ENCODE peak calls at places on chromosomes 2 and 18, in six cellular contexts. One of them, this sample, is unnamed.

GRCh38 chr2:29074401-29074800 is at the start of gene PCARE:
- DNase-seq in AG04450: no peak
- DNase-seq in GM13977: no peak
- DNase-seq in RWPE1: no peak
- DNase-seq in prostate gland: no peak
- DNase-seq in neuronal stem cell: no peak
- DNase-seq in this sample: no peak

GRCh38 chr2:240269380-240269779 is 128.9 kb upstream of the OTOS start:
- DNase-seq in AG04450: no peak
- DNase-seq in GM13977: no peak
- DNase-seq in RWPE1: no peak
- DNase-seq in prostate gland: no peak
- DNase-seq in neuronal stem cell: no peak
- DNase-seq in this sample: no peak

GRCh38 chr18:35038881-35039491 is 2.2 kb upstream of the MAPRE2 start:
- DNase-seq in AG04450: no peak
- DNase-seq in GM13977: peak; percentile 16
- DNase-seq in RWPE1: no peak
- DNase-seq in prostate gland: no peak
- DNase-seq in neuronal stem cell: no peak
- DNase-seq in this sample: no peak

GRCh38 chr2:232341061-232341738 is 37.4 kb upstream of the ALPP start:
- DNase-seq in AG04450: no peak
- DNase-seq in GM13977: no peak
- DNase-seq in RWPE1: no peak
- DNase-seq in prostate gland: no peak
- DNase-seq in neuronal stem cell: no peak
- DNase-seq in this sample: no peak

GRCh38 chr2:239917128-239917956 is 107.8 kb downstream of the NDUFA10 start:
- DNase-seq in AG04450: no peak
- DNase-seq in GM13977: no peak
- DNase-seq in RWPE1: no peak
- DNase-seq in prostate gland: no peak
- DNase-seq in neuronal stem cell: no peak
- DNase-seq in this sample: no peak

GRCh38 chr2:127096280-127096679 is 10.7 kb downstream of the BIN1 start:
- DNase-seq in AG04450: no peak
- DNase-seq in GM13977: no peak
- DNase-seq in RWPE1: no peak
- DNase-seq in prostate gland: no peak
- DNase-seq in neuronal stem cell: no peak
- DNase-seq in this sample: no peak

GRCh38 chr2:11411244-11411643 is 54.7 kb downstream of the E2F6 start:
- DNase-seq in AG04450: no peak
- DNase-seq in GM13977: no peak
- DNase-seq in RWPE1: no peak
- DNase-seq in prostate gland: no peak
- DNase-seq in neuronal stem cell: no peak
- DNase-seq in this sample: no peak

GRCh38 chr2:219418570-219419189 is 503 bp downstream of the DES start:
- DNase-seq in AG04450: no peak
- DNase-seq in GM13977: no peak
- DNase-seq in RWPE1: no peak
- DNase-seq in prostate gland: no peak
- DNase-seq in neuronal stem cell: no peak
- DNase-seq in this sample: no peak

GRCh38 chr2:207126724-207127314 is 38.9 kb downstream of the KLF7 start:
- DNase-seq in AG04450: no peak
- DNase-seq in GM13977: no peak
- DNase-seq in RWPE1: no peak
- DNase-seq in prostate gland: no peak
- DNase-seq in neuronal stem cell: no peak
- DNase-seq in this sample: no peak

GRCh38 chr2:67641709-67642397 is 244.7 kb downstream of the ETAA1 start:
- DNase-seq in AG04450: no peak
- DNase-seq in GM13977: no peak
- DNase-seq in RWPE1: no peak
- DNase-seq in prostate gland: no peak
- DNase-seq in neuronal stem cell: no peak
- DNase-seq in this sample: no peak

GRCh38 chr2:25960396-25960795 is 21.9 kb downstream of the KIF3C start:
- DNase-seq in AG04450: no peak
- DNase-seq in GM13977: no peak
- DNase-seq in RWPE1: no peak
- DNase-seq in prostate gland: no peak
- DNase-seq in neuronal stem cell: no peak
- DNase-seq in this sample: no peak

GRCh38 chr18:10388380-10388779 is 66.1 kb upstream of the APCDD1 start:
- DNase-seq in AG04450: no peak
- DNase-seq in GM13977: no peak
- DNase-seq in RWPE1: no peak
- DNase-seq in prostate gland: no peak
- DNase-seq in neuronal stem cell: no peak
- DNase-seq in this sample: no peak

GRCh38 chr2:56613917-56614316 is 430.1 kb downstream of the CCDC85A start:
- DNase-seq in AG04450: no peak
- DNase-seq in GM13977: no peak
- DNase-seq in RWPE1: no peak
- DNase-seq in prostate gland: no peak
- DNase-seq in neuronal stem cell: no peak
- DNase-seq in this sample: no peak

GRCh38 chr18:10851824-10852225 is 297.5 kb downstream of the PIEZO2 start:
- DNase-seq in AG04450: peak; percentile 33
- DNase-seq in GM13977: peak; percentile 54
- DNase-seq in RWPE1: peak; percentile 57
- DNase-seq in prostate gland: no peak
- DNase-seq in neuronal stem cell: peak; percentile 35
- DNase-seq in this sample: peak; percentile 46

GRCh38 chr2:28904802-28905499 is 10.5 kb downstream of the WDR43 start:
- DNase-seq in AG04450: no peak
- DNase-seq in GM13977: no peak
- DNase-seq in RWPE1: no peak
- DNase-seq in prostate gland: no peak
- DNase-seq in neuronal stem cell: no peak
- DNase-seq in this sample: no peak

GRCh38 chr2:190635781-190636180 is 13.1 kb upstream of the NAB1 start:
- DNase-seq in AG04450: no peak
- DNase-seq in GM13977: no peak
- DNase-seq in RWPE1: no peak
- DNase-seq in prostate gland: no peak
- DNase-seq in neuronal stem cell: no peak
- DNase-seq in this sample: no peak

GRCh38 chr18:51190000-51190399 is 7.5 kb downstream of the MEX3C start:
- DNase-seq in AG04450: no peak
- DNase-seq in GM13977: no peak
- DNase-seq in RWPE1: no peak
- DNase-seq in prostate gland: no peak
- DNase-seq in neuronal stem cell: no peak
- DNase-seq in this sample: no peak